ENCODE peak calls at places on chromosomes 12 and 14, in six cellular contexts. F is progenitor cell of endocrine pancreas, R is heart left ventricle, T is fibroblast of lung, A is upper lobe of right lung, Z is uterus. W is an unnamed sample.

GRCh38 chr14:75531660-75532317 is 9.5 kb downstream of the BATF start:
- DNase-seq in Z (no peak), T (peak; percentile 8), F (no peak), R (no peak), A (no peak), W (no peak)

GRCh38 chr12:13362260-13362841 is 165.8 kb downstream of the EMP1 start:
- DNase-seq in F (peak; percentile 64), R (peak; percentile 49), T (peak; percentile 27), Z (no peak), A (peak; percentile 78), W (peak; percentile 33)

GRCh38 chr12:42382013-42382696 is 56.2 kb downstream of the PPHLN1 start:
- DNase-seq in A (no peak), T (no peak), R (no peak), F (no peak), Z (no peak), W (no peak)

GRCh38 chr14:34623506-34623905 is 6.4 kb downstream of the SNX6 start:
- DNase-seq in T (peak; percentile 36), F (no peak), R (no peak), Z (no peak), A (no peak), W (no peak)

GRCh38 chr14:70955543-70956480 is 48.6 kb downstream of the PCNX1 start:
- DNase-seq in A (no peak), R (no peak), Z (no peak), F (no peak), T (no peak), W (no peak)

GRCh38 chr12:127191124-127191523 is 1075.8 kb upstream of the TMEM132C start:
- DNase-seq in F (no peak), R (no peak), T (peak; percentile 85), Z (no peak), A (no peak), W (no peak)

GRCh38 chr12:103680591-103681065 is 93.6 kb downstream of the STAB2 start:
- DNase-seq in R (peak; percentile 71), A (no peak), F (no peak), T (peak; percentile 97), Z (peak; percentile 78), W (no peak)

GRCh38 chr12:131860472-131861260 is 32.5 kb downstream of the MMP17 start:
- DNase-seq in Z (no peak), R (peak; percentile 45), A (peak; percentile 81), F (no peak), T (peak; percentile 38), W (no peak)

GRCh38 chr12:129614221-129614885 is 289.5 kb downstream of the TMEM132D start:
- DNase-seq in Z (no peak), F (no peak), R (no peak), A (no peak), T (peak; percentile 82), W (no peak)

GRCh38 chr12:53843545-53843944 is 91.8 kb upstream of the CISTR start:
- DNase-seq in R (no peak), T (no peak), A (no peak), Z (no peak), F (no peak), W (no peak)

GRCh38 chr14:66403183-66403582 is 83.0 kb upstream of the CCDC196 start:
- DNase-seq in A (no peak), Z (no peak), R (no peak), F (no peak), T (peak; percentile 25), W (no peak)

GRCh38 chr12:18897816-18898215 is 159.9 kb downstream of the CAPZA3 start:
- DNase-seq in F (no peak), R (no peak), T (peak; percentile 6), Z (no peak), A (no peak), W (no peak)

GRCh38 chr12:62414180-62414579 is 52.4 kb upstream of the MON2 start:
- DNase-seq in Z (no peak), T (no peak), A (no peak), F (no peak), R (no peak), W (no peak)

GRCh38 chr14:76298896-76299295 is 77.0 kb upstream of the ESRRB start:
- DNase-seq in Z (no peak), R (no peak), A (no peak), F (no peak), T (no peak), W (no peak)

GRCh38 chr12:119544780-119545625 is 48.6 kb upstream of the TMEM233 start:
- DNase-seq in A (no peak), Z (peak; percentile 22), R (peak; percentile 55), T (peak; percentile 52), F (peak; percentile 63), W (no peak)

GRCh38 chr12:107458163-107458562 is 227.4 kb upstream of the PWP1 start:
- DNase-seq in R (no peak), Z (no peak), A (no peak), F (no peak), T (no peak), W (no peak)

GRCh38 chr12:11812558-11813421 is 163.3 kb downstream of the ETV6 start:
- DNase-seq in R (peak; percentile 57), A (no peak), T (peak; percentile 70), Z (no peak), F (peak; percentile 35), W (peak; percentile 32)

GRCh38 chr14:74244115-74244514 is 4.9 kb downstream of the VSX2 start:
- DNase-seq in Z (no peak), T (no peak), A (no peak), R (no peak), F (no peak), W (no peak)

GRCh38 chr14:104346112-104346462 is 207.7 kb downstream of the KIF26A start:
- DNase-seq in T (no peak), A (no peak), Z (no peak), R (no peak), F (no peak), W (no peak)

GRCh38 chr14:98290596-98290995 is 981.4 kb downstream of the BCL11B start:
- DNase-seq in A (no peak), Z (no peak), R (no peak), F (no peak), T (peak; percentile 35), W (no peak)

GRCh38 chr14:68610251-68610793 is 182.5 kb downstream of the ZFP36L1 start:
- DNase-seq in T (no peak), R (no peak), Z (no peak), F (no peak), A (peak; percentile 36), W (no peak)

GRCh38 chr12:75814856-75815754 is 216.5 kb downstream of the PHLDA1 start:
- DNase-seq in Z (peak; percentile 30), A (no peak), T (peak; percentile 97), R (no peak), F (no peak), W (no peak)

GRCh38 chr12:126156806-126157574 is 1091.8 kb downstream of the AACS start:
- DNase-seq in R (no peak), F (no peak), T (no peak), A (no peak), Z (no peak), W (no peak)

GRCh38 chr12:47651368-47652254 is 54.2 kb downstream of the RPAP3 start:
- DNase-seq in F (no peak), T (peak; percentile 56), R (peak; percentile 51), Z (peak; percentile 33), A (peak; percentile 70), W (no peak)

GRCh38 chr12:32069071-32069470 is 37.6 kb upstream of the BICD1 start:
- DNase-seq in F (no peak), T (no peak), Z (no peak), A (no peak), R (no peak), W (no peak)

GRCh38 chr12:108605000-108605689 is 7.3 kb upstream of the TMEM119 start:
- DNase-seq in A (no peak), R (no peak), Z (no peak), F (no peak), T (no peak), W (no peak)

GRCh38 chr12:78403136-78403535 is 461.4 kb upstream of the SYT1 start:
- DNase-seq in R (no peak), T (peak; percentile 96), Z (no peak), F (no peak), A (no peak), W (no peak)

DNA sequence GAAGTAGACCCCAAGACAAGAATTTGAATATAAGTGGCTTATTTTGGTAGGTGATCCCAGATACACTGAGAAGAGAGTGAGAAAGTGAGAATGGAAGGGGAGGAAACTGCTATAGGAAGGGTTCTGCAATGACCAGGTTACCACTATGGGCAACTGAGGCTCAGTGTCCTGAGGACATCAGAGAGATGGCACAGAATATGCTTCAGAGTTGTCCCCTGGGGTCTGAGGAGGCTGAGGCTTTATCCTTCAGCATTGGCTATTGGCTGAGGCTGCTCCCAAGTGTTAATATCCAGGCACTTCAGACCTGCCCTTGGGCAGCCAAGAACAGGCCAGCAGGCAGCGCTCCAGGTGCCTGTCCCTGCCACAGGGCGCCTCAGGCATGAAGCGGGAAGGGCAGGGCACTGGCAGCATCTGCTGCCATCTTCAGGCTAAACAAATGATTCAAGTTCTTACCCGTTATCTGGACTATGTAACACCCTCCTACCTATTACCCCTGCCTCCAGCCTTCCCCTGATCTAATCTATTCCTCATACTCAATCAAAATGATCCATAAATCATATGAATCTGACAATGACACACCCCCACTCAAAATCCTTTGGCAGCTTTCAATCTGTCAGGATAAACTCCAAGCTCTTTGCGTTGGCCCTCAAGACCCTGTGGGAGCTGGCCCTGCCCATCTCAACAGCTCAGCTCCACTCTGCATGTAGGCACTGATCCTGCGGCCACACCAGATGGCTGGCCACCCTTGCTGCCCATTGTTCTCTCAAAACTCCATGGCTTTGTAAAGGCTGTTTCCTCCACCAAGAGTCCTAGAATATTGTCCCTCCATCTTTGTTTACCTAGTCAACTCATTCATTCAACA is 42.4 kb downstream of the CKAP4 start:
- DNase-seq in T (no peak), A (no peak), Z (no peak), F (no peak), R (peak; percentile 85), W (no peak)
- TF ChIP-seq CTCF in T (no peak), A (no peak), Z (no peak), F (no peak), R (no peak), W (no peak)

GRCh38 chr14:23622990-23623389 is 13.2 kb upstream of the DHRS2 start:
- DNase-seq in Z (no peak), A (no peak), R (no peak), T (no peak), F (no peak), W (no peak)
- TF ChIP-seq CTCF in Z (no peak), A (no peak), R (no peak), T (no peak), F (no peak), W (no peak)

GRCh38 chr12:60836651-60837050 is 1240.8 kb downstream of the SLC16A7 start:
- DNase-seq in R (no peak), T (no peak), A (no peak), Z (no peak), F (no peak), W (no peak)
- TF ChIP-seq CTCF in R (no peak), T (no peak), A (no peak), Z (no peak), F (no peak), W (no peak)

DNA sequence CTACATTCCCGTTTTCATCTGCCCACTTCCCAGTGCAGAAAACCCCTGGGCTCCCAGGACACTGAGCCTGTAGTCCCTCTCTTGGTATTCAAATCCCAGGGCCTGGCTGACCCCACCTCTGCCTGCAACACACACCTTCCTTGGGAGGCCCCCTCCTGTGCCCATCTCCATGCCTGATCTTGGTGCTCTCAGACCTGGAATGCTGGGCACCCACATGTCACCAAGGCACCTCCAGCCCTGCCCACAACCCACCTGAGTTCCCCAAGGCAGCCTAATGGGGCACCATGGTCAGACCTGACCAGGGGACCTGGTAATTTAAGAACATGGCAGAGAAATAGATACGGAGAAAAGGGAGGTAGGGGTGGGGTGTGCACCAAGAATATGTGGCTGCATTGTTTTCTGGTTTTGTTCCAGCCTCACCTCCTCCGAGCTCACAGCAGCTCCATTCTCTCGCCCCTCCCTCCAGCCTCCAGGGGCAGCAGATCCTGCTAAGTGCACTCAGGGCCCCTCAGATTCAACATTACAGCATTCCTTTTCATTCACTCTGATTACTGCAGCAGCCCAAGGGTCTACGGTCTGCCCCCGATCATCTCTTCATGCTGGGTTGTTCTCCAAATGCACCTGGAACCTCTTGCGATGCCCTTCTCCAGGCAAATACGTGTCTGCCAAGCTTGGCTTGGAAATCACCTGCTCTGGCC is 9.2 kb upstream of the HSP90AA1 start:
- DNase-seq in R (no peak), T (no peak), A (peak; percentile 41), Z (no peak), F (no peak), W (no peak)
- TF ChIP-seq CTCF in R (no peak), T (no peak), A (no peak), Z (no peak), F (no peak), W (no peak)